ENCODE peak calls at places on chromosome 22, in ten cellular contexts. X, V, Y, T, M, J, Q, R, A and B are unnamed samples.

GRCh38 chr22:28810839-28811491 is 10.6 kb upstream of the XBP1 start:
- DNase-seq in X (no peak), V (no peak), Y (peak), T (no peak), M (no peak), J (no peak), Q (no peak), R (no peak), A (no peak), B (peak)

GRCh38 chr22:45882881-45883810 is 93.8 kb downstream of the WNT7B start:
- DNase-seq in X (no peak), V (no peak), Y (no peak), T (no peak), M (peak), J (no peak), Q (no peak), R (no peak), A (no peak), B (no peak)

GRCh38 chr22:42173183-42173926 is 42.7 kb upstream of the CYP2D6 start:
- DNase-seq in X (no peak), V (no peak), Y (no peak), T (no peak), M (no peak), J (no peak), Q (no peak), R (no peak), A (no peak), B (no peak)

GRCh38 chr22:29740216-29740615 is 20.4 kb downstream of the CABP7 start:
- DNase-seq in X (no peak), V (no peak), Y (no peak), T (no peak), M (no peak), J (no peak), Q (no peak), R (no peak), A (no peak), B (no peak)

GRCh38 chr22:22123118-22123959 is 121.2 kb upstream of the VPREB1 start:
- DNase-seq in X (no peak), V (no peak), Y (no peak), T (no peak), M (no peak), J (no peak), Q (no peak), R (no peak), A (no peak), B (no peak)

GRCh38 chr22:49329636-49330035 is 498.0 kb downstream of the BRD1 start:
- DNase-seq in X (no peak), V (no peak), Y (no peak), T (no peak), M (no peak), J (no peak), Q (no peak), R (no peak), A (no peak), B (no peak)

GRCh38 chr22:47850644-47851151 is 1088.2 kb downstream of the TBC1D22A start:
- DNase-seq in X (no peak), V (no peak), Y (no peak), T (no peak), M (no peak), J (peak), Q (peak), R (no peak), A (no peak), B (no peak)

GRCh38 chr22:25666308-25666707 is 75.7 kb upstream of the MYO18B start:
- DNase-seq in X (no peak), V (no peak), Y (no peak), T (peak), M (peak), J (no peak), Q (no peak), R (no peak), A (no peak), B (no peak)

GRCh38 chr22:49967333-49968241 is 7.0 kb downstream of the PIM3 start:
- DNase-seq in X (no peak), V (peak), Y (no peak), T (peak), M (peak), J (no peak), Q (no peak), R (no peak), A (no peak), B (no peak)

GRCh38 chr22:27873476-27873875 is 45.6 kb downstream of the PITPNB start:
- DNase-seq in X (no peak), V (no peak), Y (no peak), T (peak), M (no peak), J (no peak), Q (no peak), R (no peak), A (no peak), B (no peak)

GRCh38 chr22:30422481-30423295 is 2.9 kb upstream of the MTFP1 start:
- DNase-seq in X (no peak), V (peak), Y (no peak), T (peak), M (peak), J (peak), Q (no peak), R (no peak), A (peak), B (no peak)

GRCh38 chr22:29987143-29987542 is 93.1 kb upstream of the HORMAD2 start:
- DNase-seq in X (no peak), V (no peak), Y (no peak), T (no peak), M (no peak), J (no peak), Q (no peak), R (no peak), A (no peak), B (no peak)

GRCh38 chr22:47379037-47379436 is 616.6 kb downstream of the TBC1D22A start:
- DNase-seq in X (no peak), V (no peak), Y (no peak), T (no peak), M (peak), J (no peak), Q (no peak), R (no peak), A (no peak), B (no peak)

GRCh38 chr22:29184886-29185575 is 20.7 kb upstream of the EMID1 start:
- DNase-seq in X (no peak), V (no peak), Y (no peak), T (no peak), M (no peak), J (no peak), Q (no peak), R (no peak), A (no peak), B (no peak)

GRCh38 chr22:23207786-23208325 is 27.5 kb downstream of the BCR start:
- DNase-seq in X (no peak), V (no peak), Y (no peak), T (no peak), M (no peak), J (peak), Q (peak), R (no peak), A (no peak), B (no peak)

GRCh38 chr22:43180670-43181069 is 6.3 kb downstream of the TTLL12 start:
- DNase-seq in X (no peak), V (no peak), Y (no peak), T (no peak), M (peak), J (no peak), Q (no peak), R (no peak), A (no peak), B (no peak)

GRCh38 chr22:49026476-49027121 is 801.1 kb downstream of the BRD1 start:
- DNase-seq in X (no peak), V (no peak), Y (no peak), T (no peak), M (no peak), J (no peak), Q (peak), R (no peak), A (no peak), B (no peak)

GRCh38 chr22:34587357-34588356 is 478.3 kb upstream of the ISX start:
- DNase-seq in X (no peak), V (peak), Y (no peak), T (no peak), M (no peak), J (no peak), Q (no peak), R (no peak), A (no peak), B (no peak)

GRCh38 chr22:19851291-19852176 is 3.1 kb downstream of the GNB1L start:
- DNase-seq in X (no peak), V (no peak), Y (no peak), T (no peak), M (no peak), J (no peak), Q (no peak), R (no peak), A (no peak), B (no peak)

GRCh38 chr22:19520566-19521305 is 3.5 kb downstream of the CLDN5 start:
- DNase-seq in X (no peak), V (no peak), Y (no peak), T (no peak), M (no peak), J (no peak), Q (no peak), R (no peak), A (no peak), B (no peak)

GRCh38 chr22:24424001-24424900 is 3.1 kb upstream of the ADORA2A start:
- DNase-seq in X (no peak), V (no peak), Y (no peak), T (no peak), M (peak), J (no peak), Q (no peak), R (no peak), A (no peak), B (no peak)

GRCh38 chr22:37020192-37020479 is 594 bp downstream of the MPST start:
- DNase-seq in X (no peak), V (peak), Y (no peak), T (no peak), M (no peak), J (peak), Q (no peak), R (no peak), A (peak), B (no peak)

GRCh38 chr22:22854466-22854865 is 33.1 kb upstream of the IGLL5 start:
- DNase-seq in X (no peak), V (no peak), Y (no peak), T (no peak), M (no peak), J (no peak), Q (no peak), R (no peak), A (no peak), B (no peak)

GRCh38 chr22:25014896-25015755 is 62.6 kb downstream of the KIAA1671 start:
- DNase-seq in X (no peak), V (no peak), Y (no peak), T (no peak), M (no peak), J (no peak), Q (no peak), R (no peak), A (no peak), B (no peak)

GRCh38 chr22:30306629-30307016 is 17.3 kb upstream of the CASTOR1 start:
- DNase-seq in X (no peak), V (no peak), Y (no peak), T (no peak), M (no peak), J (no peak), Q (no peak), R (no peak), A (no peak), B (no peak)

GRCh38 chr22:26666035-26666338 is 8.6 kb downstream of the MIAT start:
- DNase-seq in X (no peak), V (no peak), Y (no peak), T (no peak), M (no peak), J (no peak), Q (no peak), R (no peak), A (peak), B (no peak)

GRCh38 chr22:30348837-30349236 is 7.9 kb downstream of the SF3A1 start:
- DNase-seq in X (no peak), V (no peak), Y (no peak), T (no peak), M (no peak), J (no peak), Q (no peak), R (no peak), A (no peak), B (no peak)

GRCh38 chr22:41664490-41664889 is 24.2 kb downstream of the SNU13 start:
- DNase-seq in X (no peak), V (no peak), Y (no peak), T (no peak), M (no peak), J (no peak), Q (no peak), R (no peak), A (no peak), B (no peak)

GRCh38 chr22:37775785-37776638 is 31.7 kb upstream of the GCAT start:
- DNase-seq in X (no peak), V (no peak), Y (no peak), T (no peak), M (no peak), J (no peak), Q (no peak), R (no peak), A (peak), B (no peak)